ENCODE peak calls at places on chromosomes 1 and 21, in eight cellular contexts. L is right lobe of liver, N is endothelial cell of umbilical vein, W is pancreas, J is H1, A is heart right ventricle, F is prostate gland, V is tibial nerve. O is an unnamed sample.

GRCh38 chr1:71656902-71657301 is 576.1 kb upstream of the ZRANB2 start:
- DNase-seq in F (no peak), N (no peak), L (no peak), J (no peak), V (no peak), W (no peak), A (no peak), O (no peak)

GRCh38 chr1:47941609-47942237 is 55.5 kb downstream of the TRABD2B start:
- DNase-seq in W (no peak), J (peak; percentile 31), F (no peak), A (no peak), L (no peak), N (no peak), V (no peak), O (no peak)

GRCh38 chr1:173960625-173961024 is 43.5 kb upstream of the SERPINC1 start:
- DNase-seq in A (no peak), W (no peak), L (no peak), J (no peak), F (no peak), V (no peak), N (peak; percentile 79), O (no peak)

GRCh38 chr1:112395261-112395831 is 668 bp upstream of the CTTNBP2NL start:
- DNase-seq in W (no peak), F (no peak), L (no peak), V (no peak), N (peak; percentile 28), A (no peak), J (no peak), O (no peak)

GRCh38 chr1:32895325-32896215 is 5.6 kb downstream of the TMEM54 start:
- DNase-seq in V (no peak), J (no peak), F (no peak), A (no peak), L (no peak), N (no peak), W (peak; percentile 59), O (no peak)

GRCh38 chr1:91830242-91831131 is 55.5 kb downstream of the TGFBR3 start:
- DNase-seq in V (peak; percentile 38), W (no peak), N (peak; percentile 95), A (peak; percentile 87), L (peak; percentile 43), J (no peak), F (no peak), O (peak; percentile 71)

GRCh38 chr1:200676829-200677228 is 7.1 kb upstream of the DDX59 start:
- DNase-seq in F (no peak), L (no peak), A (no peak), J (no peak), V (no peak), W (no peak), N (no peak), O (no peak)

GRCh38 chr1:10649484-10650201 is 146.8 kb downstream of the CASZ1 start:
- DNase-seq in F (no peak), W (no peak), A (no peak), V (no peak), J (peak; percentile 75), N (no peak), L (no peak), O (no peak)

GRCh38 chr1:225418059-225418458 is 9.8 kb downstream of the LBR start:
- DNase-seq in N (no peak), F (no peak), V (no peak), W (no peak), A (no peak), L (no peak), J (no peak), O (no peak)

GRCh38 chr1:224846119-224846907 is 83.2 kb upstream of the DNAH14 start:
- DNase-seq in J (no peak), L (no peak), V (no peak), N (no peak), F (no peak), W (no peak), A (no peak), O (no peak)

GRCh38 chr1:247281001-247281574 is 25.2 kb downstream of the VN1R5 start:
- DNase-seq in V (no peak), J (no peak), N (no peak), A (no peak), L (no peak), F (no peak), W (no peak), O (no peak)

GRCh38 chr1:205545001-205545919 is 40.8 kb downstream of the CDK18 start:
- DNase-seq in J (peak; percentile 45), A (no peak), W (no peak), N (no peak), L (no peak), V (no peak), F (no peak), O (no peak)

GRCh38 chr1:162404550-162405160 is 7.3 kb downstream of the SH2D1B start:
- DNase-seq in W (no peak), J (no peak), L (no peak), F (no peak), N (no peak), V (no peak), A (no peak), O (no peak)

GRCh38 chr1:228362141-228362883 is 44.3 kb downstream of the TRIM11 start:
- DNase-seq in J (no peak), W (peak; percentile 72), V (no peak), F (no peak), A (no peak), L (peak; percentile 8), N (no peak), O (peak; percentile 17)

GRCh38 chr1:228362884-228363450 is 43.7 kb downstream of the TRIM11 start:
- DNase-seq in A (no peak), N (no peak), V (no peak), J (no peak), F (no peak), W (peak; percentile 10), L (no peak), O (peak; percentile 12)

GRCh38 chr1:228359613-228360532 is 46.8 kb downstream of the TRIM11 start:
- DNase-seq in L (no peak), W (peak; percentile 73), F (no peak), N (no peak), J (no peak), V (no peak), A (no peak), O (no peak)

GRCh38 chr1:228360533-228361313 is 45.9 kb downstream of the TRIM11 start:
- DNase-seq in A (no peak), J (no peak), V (no peak), W (peak; percentile 93), N (no peak), F (no peak), L (peak; percentile 10), O (no peak)

DNA sequence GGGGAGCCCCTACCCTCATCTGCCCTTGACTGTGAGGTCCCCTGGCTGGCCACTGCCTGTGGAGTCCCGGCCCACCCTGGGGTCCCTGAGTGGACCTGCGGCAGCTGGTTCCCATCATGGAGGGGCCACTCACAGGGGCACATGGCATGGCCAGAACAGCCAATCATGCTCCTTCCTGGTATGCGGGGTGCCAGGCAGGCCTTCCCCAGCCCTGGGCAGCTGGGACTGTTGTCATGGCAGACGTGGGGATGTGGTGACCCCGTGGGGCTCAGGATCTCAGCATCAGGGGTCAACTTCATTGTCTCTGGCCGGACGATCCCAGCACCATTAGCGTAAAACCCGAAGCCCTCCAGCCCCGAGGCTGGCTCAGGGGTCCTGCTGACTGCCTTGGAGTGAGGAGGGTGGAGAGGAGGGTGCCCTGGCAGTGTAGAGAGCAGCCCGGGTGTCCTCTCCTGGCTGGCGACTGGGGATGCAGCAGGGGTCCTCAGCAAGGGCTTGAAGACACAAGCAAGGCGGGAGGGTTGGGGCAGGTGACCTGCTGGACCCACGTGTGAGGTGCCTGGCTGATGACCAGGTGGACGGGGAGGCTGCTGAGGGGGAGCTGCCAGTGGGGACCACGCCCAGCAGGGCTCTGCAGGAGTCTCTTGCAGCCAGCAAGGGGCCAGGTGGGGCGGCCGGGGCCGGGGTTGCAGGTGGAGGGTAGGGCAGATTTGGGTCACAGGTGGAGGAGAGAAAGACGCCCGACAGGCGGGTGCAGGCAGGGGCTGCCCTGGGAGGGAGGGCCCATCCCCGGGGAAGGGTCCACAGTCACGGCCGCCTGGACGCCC is 45.1 kb downstream of the TRIM11 start:
- DNase-seq in W (peak; percentile 76), L (peak; percentile 15), N (no peak), V (no peak), J (no peak), A (no peak), F (no peak), O (peak; percentile 23)
- H3K4me1 ChIP-seq in W (peaks cover 9% of the 10 kb centered on the region), L (no peaks in the 10 kb centered on the region), N (no peaks in the 10 kb centered on the region), V (no peaks in the 10 kb centered on the region), J (no peaks in the 10 kb centered on the region), A (peaks cover 4% of the 10 kb centered on the region), F (no peaks in the 10 kb centered on the region), O (no peaks in the 10 kb centered on the region)

GRCh38 chr1:41296476-41296875 is 54.4 kb upstream of the SCMH1 start:
- DNase-seq in W (no peak), V (no peak), L (no peak), J (no peak), A (no peak), F (no peak), N (no peak), O (no peak)
- H3K4me3 ChIP-seq in W (no peak overlapping the region), V (no peak overlapping the region), L (no peak overlapping the region), J (no peak overlapping the region), A (no peak overlapping the region), F (no peak overlapping the region), N (no peak overlapping the region), O (no peak overlapping the region)

GRCh38 chr21:26933448-26933847 is 33.4 kb downstream of the ADAMTS5 start:
- DNase-seq in F (no peak), V (no peak), N (no peak), J (no peak), A (no peak), W (no peak), L (no peak), O (no peak)
- TF ChIP-seq CTCF in F (no peak), V (no peak), N (no peak), J (no peak), A (no peak), W (no peak), L (no peak), O (no peak)

GRCh38 chr1:22831729-22832413 is 121.2 kb downstream of the EPHB2 start:
- DNase-seq in V (no peak), F (no peak), A (no peak), W (no peak), J (no peak), L (no peak), N (peak; percentile 92), O (peak; percentile 60)

GRCh38 chr1:22828151-22828817 is 117.6 kb downstream of the EPHB2 start:
- DNase-seq in W (no peak), V (no peak), J (no peak), L (no peak), A (no peak), N (no peak), F (no peak), O (no peak)

GRCh38 chr1:22829001-22829989 is 118.7 kb downstream of the EPHB2 start:
- DNase-seq in W (peak; percentile 47), V (no peak), J (no peak), A (no peak), N (no peak), L (no peak), F (peak; percentile 65), O (no peak)

GRCh38 chr1:22830747-22831340 is 120.2 kb downstream of the EPHB2 start:
- DNase-seq in L (no peak), W (no peak), N (no peak), V (no peak), J (no peak), F (no peak), A (no peak), O (no peak)

GRCh38 chr1:22830131-22830566 is 119.5 kb downstream of the EPHB2 start:
- DNase-seq in A (no peak), J (no peak), F (no peak), L (no peak), N (no peak), V (no peak), W (no peak), O (no peak)
- H3K4me1 ChIP-seq in A (peaks cover 24% of the 10 kb centered on the region), J (peaks cover 14% of the 10 kb centered on the region), F (peaks cover 13% of the 10 kb centered on the region), L (no peaks in the 10 kb centered on the region), N (peaks cover 41% of the 10 kb centered on the region), V (peaks cover 39% of the 10 kb centered on the region), W (peaks cover 18% of the 10 kb centered on the region), O (no peaks in the 10 kb centered on the region)

O was measured in mucosa of descending colon.